ENCODE peak calls at places on chromosomes 13 and 19, in five cellular contexts. L is transverse colon; D is AG09319; J is activated CD4-positive, alpha-beta T cell treated with anti-CD3 and anti-CD28 coated beads, Interleukin-2, amount 50 U/mL, for 1 hour; S is stimulated activated CD8-positive, alpha-beta memory T cell treated with anti-CD3 and anti-CD28 coated beads, Interleukin-4, amount 100 ng/mL, for 24 hours. K is an unnamed sample.
A peak's percentile ranks its signal among the peaks of the same experiment; 100 is the strongest.

GRCh38 chr19:30666301-30666803 is 294.2 kb downstream of the ZNF536 start:
- DNase-seq in L (peak; percentile 46), D (no peak), J (peak; percentile 26), S (peak; percentile 27), K (peak; percentile 60)

GRCh38 chr13:30700364-30700763 is 35.0 kb upstream of the ALOX5AP start:
- DNase-seq in L (no peak), D (no peak), J (no peak), S (no peak), K (no peak)

GRCh38 chr19:54338521-54338920 is 441 bp downstream of the LILRA4 start:
- DNase-seq in L (no peak), D (no peak), J (no peak), S (no peak), K (peak; percentile 35)

GRCh38 chr19:45637890-45638667 is 1.1 kb downstream of the EML2 start:
- DNase-seq in L (peak; percentile 63), D (no peak), J (no peak), S (no peak), K (no peak)

GRCh38 chr13:106513025-106513424 is 22.4 kb downstream of the EFNB2 start:
- DNase-seq in L (no peak), D (no peak), J (no peak), S (no peak), K (no peak)

GRCh38 chr13:51557423-51557822 is 26.8 kb upstream of the WDFY2 start:
- DNase-seq in L (no peak), D (no peak), J (no peak), S (no peak), K (no peak)

GRCh38 chr13:111371720-111372119 is 51.3 kb downstream of the TEX29 start:
- DNase-seq in L (no peak), D (no peak), J (no peak), S (no peak), K (no peak)

GRCh38 chr19:15288146-15288963 is 44.0 kb downstream of the BRD4 start:
- DNase-seq in L (no peak), D (no peak), J (no peak), S (no peak), K (peak; percentile 81)

GRCh38 chr13:107202371-107203023 is 634.6 kb upstream of the ARGLU1 start:
- DNase-seq in L (no peak), D (no peak), J (no peak), S (no peak), K (no peak)

GRCh38 chr19:1318678-1319471 is 33.2 kb downstream of the EFNA2 start:
- DNase-seq in L (no peak), D (no peak), J (no peak), S (no peak), K (no peak)

GRCh38 chr19:3518231-3518630 is 12.1 kb downstream of the FZR1 start:
- DNase-seq in L (no peak), D (no peak), J (no peak), S (no peak), K (no peak)

GRCh38 chr13:30301827-30302226 is 5.5 kb downstream of the KATNAL1 start:
- DNase-seq in L (no peak), D (no peak), J (no peak), S (no peak), K (no peak)

GRCh38 chr19:40525234-40526051 is 51.2 kb upstream of the SHKBP1 start:
- DNase-seq in L (no peak), D (no peak), J (no peak), S (no peak), K (no peak)

GRCh38 chr13:99692854-99693253 is 191.6 kb downstream of the TM9SF2 start:
- DNase-seq in L (no peak), D (no peak), J (no peak), S (no peak), K (no peak)

GRCh38 chr19:12796146-12797071 is 5.1 kb downstream of the JUNB start:
- DNase-seq in L (peak; percentile 85), D (peak; percentile 47), J (peak; percentile 72), S (no peak), K (peak; percentile 81)

GRCh38 chr13:95920485-95920884 is 132.7 kb downstream of the UGGT2 start:
- DNase-seq in L (no peak), D (no peak), J (no peak), S (no peak), K (no peak)

GRCh38 chr13:110012102-110012739 is 225.8 kb upstream of the IRS2 start:
- DNase-seq in L (no peak), D (peak; percentile 94), J (no peak), S (no peak), K (no peak)

GRCh38 chr13:89925107-89925506 is 1422.4 kb upstream of the MIR17HG start:
- DNase-seq in L (no peak), D (no peak), J (no peak), S (no peak), K (no peak)

GRCh38 chr19:46904114-46905060 is 43.6 kb downstream of the ARHGAP35 start:
- DNase-seq in L (no peak), D (no peak), J (no peak), S (no peak), K (no peak)

GRCh38 chr19:10544753-10545251 is 1.1 kb downstream of the ATG4D start:
- DNase-seq in L (no peak), D (no peak), J (no peak), S (no peak), K (no peak)

GRCh38 chr19:54560881-54561385 is 12.7 kb upstream of the LILRA2 start:
- DNase-seq in L (no peak), D (no peak), J (no peak), S (no peak), K (no peak)

GRCh38 chr19:54142166-54142780 is 4.7 kb downstream of the CNOT3 start:
- DNase-seq in L (no peak), D (no peak), J (no peak), S (no peak), K (no peak)

GRCh38 chr13:20475927-20476691 is 49.5 kb downstream of the CRYL1 start:
- DNase-seq in L (peak; percentile 59), D (no peak), J (peak; percentile 60), S (peak; percentile 34), K (no peak)

GRCh38 chr19:7468840-7469239 is 20.0 kb downstream of the PEX11G start:
- DNase-seq in L (no peak), D (no peak), J (no peak), S (no peak), K (no peak)

GRCh38 chr19:36771275-36772231 is 1.1 kb downstream of the ZNF850 start:
- DNase-seq in L (peak; percentile 36), D (peak; percentile 29), J (no peak), S (no peak), K (peak; percentile 62)

GRCh38 chr19:29268721-29269483 is 56.0 kb upstream of the UQCRFS1 start:
- DNase-seq in L (no peak), D (no peak), J (no peak), S (no peak), K (no peak)

GRCh38 chr13:114049026-114049425 is 75.2 kb upstream of the C13orf46 start:
- DNase-seq in L (peak; percentile 84), D (no peak), J (peak; percentile 40), S (peak; percentile 46), K (no peak)

GRCh38 chr19:12205296-12205695 is 42.4 kb downstream of the ZNF136 start:
- DNase-seq in L (no peak), D (no peak), J (no peak), S (no peak), K (no peak)

GRCh38 chr19:48121909-48122371 is 11.3 kb upstream of the PLA2G4C start:
- DNase-seq in L (no peak), D (no peak), J (no peak), S (no peak), K (peak; percentile 26)

GRCh38 chr13:109281017-109281416 is 505.4 kb downstream of the IRS2 start:
- DNase-seq in L (no peak), D (no peak), J (no peak), S (no peak), K (no peak)

GRCh38 chr13:91154954-91155353 is 192.5 kb upstream of the MIR17HG start:
- DNase-seq in L (no peak), D (no peak), J (no peak), S (no peak), K (no peak)

GRCh38 chr19:42613666-42614065 is 18.9 kb upstream of the CEACAM8 start:
- DNase-seq in L (no peak), D (no peak), J (no peak), S (no peak), K (no peak)

GRCh38 chr19:35166100-35167063 is 11.8 kb downstream of the FXYD5 start:
- DNase-seq in L (no peak), D (no peak), J (no peak), S (no peak), K (peak; percentile 28)

GRCh38 chr13:46664195-46664594 is 111.2 kb downstream of the LRCH1 start:
- DNase-seq in L (no peak), D (no peak), J (no peak), S (no peak), K (no peak)

GRCh38 chr19:36100476-36100875 is 10.5 kb upstream of the OVOL3 start:
- DNase-seq in L (no peak), D (no peak), J (no peak), S (no peak), K (no peak)

GRCh38 chr13:112838038-112838965 is 130.7 kb upstream of the MCF2L start:
- DNase-seq in L (no peak), D (no peak), J (no peak), S (no peak), K (peak; percentile 39)

GRCh38 chr13:21548577-21548976 is 55.4 kb downstream of the MICU2 start:
- DNase-seq in L (no peak), D (no peak), J (no peak), S (no peak), K (no peak)

K was measured in Peyer's patch.